ENCODE peak calls at places on chromosomes 2 and 18, in five cellular contexts. R is Karpas-422, G is NCI-H2081, I is esophagus squamous epithelium, S is putamen. Y is an unnamed sample.

GRCh38 chr2:106863387-106863786 is 22.6 kb downstream of the ST6GAL2 start:
- DNase-seq in R (peak; percentile 53), G (no peak), I (no peak), S (no peak), Y (no peak)

GRCh38 chr2:9756692-9757250 is 86.5 kb upstream of the TAF1B start:
- DNase-seq in R (no peak), G (no peak), I (no peak), S (no peak), Y (no peak)

GRCh38 chr2:109282865-109283264 is 153.9 kb downstream of the SH3RF3 start:
- DNase-seq in R (no peak), G (no peak), I (no peak), S (no peak), Y (no peak)

GRCh38 chr2:159497256-159497655 is 119.1 kb downstream of the BAZ2B start:
- DNase-seq in R (no peak), G (peak; percentile 14), I (no peak), S (peak; percentile 21), Y (no peak)

GRCh38 chr2:237627463-237628321 is at the start of gene LRRFIP1:
- DNase-seq in R (no peak), G (no peak), I (no peak), S (no peak), Y (no peak)

GRCh38 chr18:50034029-50034428 is 160.9 kb downstream of the MYO5B start:
- DNase-seq in R (no peak), G (no peak), I (no peak), S (no peak), Y (no peak)

GRCh38 chr2:26640331-26640745 is 828 bp downstream of the CIB4 start:
- DNase-seq in R (no peak), G (no peak), I (no peak), S (no peak), Y (no peak)

GRCh38 chr2:234305846-234306245 is 191.0 kb downstream of the ARL4C start:
- DNase-seq in R (no peak), G (no peak), I (no peak), S (no peak), Y (no peak)

GRCh38 chr2:12196495-12196894 is 450.1 kb downstream of the LPIN1 start:
- DNase-seq in R (no peak), G (no peak), I (no peak), S (no peak), Y (no peak)

GRCh38 chr2:47093626-47094025 is 61.5 kb downstream of the STPG4 start:
- DNase-seq in R (no peak), G (no peak), I (no peak), S (no peak), Y (no peak)

GRCh38 chr2:68994864-68995263 is 18.1 kb upstream of the ANTXR1 start:
- DNase-seq in R (no peak), G (no peak), I (no peak), S (no peak), Y (no peak)